ENCODE peak calls at places on chromosomes 5 and 9, in five cellular contexts. H is heart left ventricle, O is heart right ventricle, N is lower lobe of right lung, Z is ovary. A is an unnamed sample.

GRCh38 chr9:98886691-98887229 is 56.9 kb upstream of the COL15A1 start:
- DNase-seq in H (no peak), O (no peak), N (no peak), Z (no peak), A (peak; percentile 79)

GRCh38 chr5:75235711-75236110 is 967 bp downstream of the ANKRD31 start:
- DNase-seq in H (no peak), O (no peak), N (no peak), Z (no peak), A (no peak)

GRCh38 chr5:54249210-54250028 is 61.0 kb downstream of the ARL15 start:
- DNase-seq in H (no peak), O (peak; percentile 24), N (peak; percentile 52), Z (no peak), A (peak; percentile 65)

GRCh38 chr9:3271581-3271980 is 254.2 kb downstream of the RFX3 start:
- DNase-seq in H (no peak), O (no peak), N (no peak), Z (no peak), A (no peak)

GRCh38 chr9:93128011-93128714 is 5.9 kb downstream of the NINJ1 start:
- DNase-seq in H (peak; percentile 37), O (no peak), N (peak; percentile 39), Z (peak; percentile 11), A (peak; percentile 16)

GRCh38 chr5:149797897-149798296 is 67.8 kb downstream of the PPARGC1B start:
- DNase-seq in H (no peak), O (no peak), N (no peak), Z (no peak), A (no peak)

GRCh38 chr9:14071484-14071883 is 242.5 kb downstream of the NFIB start:
- DNase-seq in H (no peak), O (no peak), N (no peak), Z (no peak), A (no peak)

GRCh38 chr5:135944967-135945560 is 9.7 kb downstream of the LECT2 start:
- DNase-seq in H (no peak), O (no peak), N (no peak), Z (no peak), A (peak; percentile 50)

GRCh38 chr5:156927545-156927944 is 35.5 kb downstream of the TIMD4 start:
- DNase-seq in H (no peak), O (no peak), N (no peak), Z (no peak), A (no peak)
- H3K4me1 ChIP-seq in H (no peaks in the 10 kb centered on the region), O (no peaks in the 10 kb centered on the region), N (no peaks in the 10 kb centered on the region), Z (no peaks in the 10 kb centered on the region), A (no peaks in the 10 kb centered on the region)

GRCh38 chr5:98997000-98997399 is 68.2 kb upstream of the CHD1 start:
- DNase-seq in H (no peak), O (no peak), N (no peak), Z (no peak), A (no peak)

GRCh38 chr5:99000221-99000620 is 71.4 kb upstream of the CHD1 start:
- DNase-seq in H (no peak), O (no peak), N (no peak), Z (no peak), A (no peak)

GRCh38 chr5:99000878-99001277 is 72.1 kb upstream of the CHD1 start:
- DNase-seq in H (no peak), O (no peak), N (no peak), Z (no peak), A (no peak)

GRCh38 chr5:98994636-98995035 is 65.8 kb upstream of the CHD1 start:
- DNase-seq in H (no peak), O (no peak), N (no peak), Z (no peak), A (no peak)

GRCh38 chr5:98999631-99000030 is 70.8 kb upstream of the CHD1 start:
- DNase-seq in H (no peak), O (no peak), N (no peak), Z (no peak), A (no peak)
- H3K27ac ChIP-seq in H (no peak overlapping the region), O (no peak overlapping the region), N (no peak overlapping the region), Z (no peak overlapping the region), A (no peak overlapping the region)

GRCh38 chr9:110030632-110031031 is 177.3 kb downstream of the C9orf152 start:
- DNase-seq in H (no peak), O (no peak), N (no peak), Z (no peak), A (no peak)

GRCh38 chr9:110029422-110029814 is 178.5 kb downstream of the C9orf152 start:
- DNase-seq in H (no peak), O (no peak), N (no peak), Z (no peak), A (peak; percentile 82)

GRCh38 chr9:110028281-110029075 is 179.5 kb downstream of the C9orf152 start:
- DNase-seq in H (no peak), O (no peak), N (no peak), Z (no peak), A (no peak)

GRCh38 chr9:110031511-110032173 is 176.3 kb downstream of the C9orf152 start:
- DNase-seq in H (no peak), O (no peak), N (no peak), Z (no peak), A (no peak)

DNA sequence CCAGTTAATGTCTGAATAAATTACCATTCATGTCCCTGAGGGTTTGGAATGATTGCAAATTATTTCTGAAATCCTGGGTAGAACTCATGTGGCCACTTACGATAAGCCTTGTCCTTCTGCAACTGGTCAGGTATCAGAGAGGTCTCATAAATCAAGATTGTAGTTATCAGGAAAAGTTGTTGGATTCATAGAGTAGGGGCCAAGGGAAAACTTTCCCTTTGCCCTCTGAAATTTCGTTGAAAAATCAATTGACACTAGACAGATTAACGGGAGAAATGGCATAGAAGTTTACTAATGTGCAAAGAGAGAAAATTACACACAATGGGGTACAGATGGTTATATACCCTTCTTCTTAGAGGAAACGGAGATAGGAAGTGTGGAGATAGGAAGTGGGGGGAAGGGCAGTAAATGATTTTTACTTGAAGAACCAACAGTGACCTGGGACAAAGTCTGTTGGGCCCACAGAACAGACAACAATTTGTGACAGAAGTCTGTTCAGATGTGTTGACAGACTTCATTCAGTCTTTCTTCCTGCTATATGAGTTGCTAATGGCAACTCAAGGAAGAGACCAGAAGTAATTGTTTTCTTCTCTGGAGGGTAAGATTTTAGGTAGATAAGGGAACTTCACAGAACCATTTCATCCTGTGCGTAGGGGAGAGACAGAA is 178.0 kb downstream of the C9orf152 start:
- DNase-seq in H (no peak), O (no peak), N (no peak), Z (no peak), A (no peak)
- H3K4me1 ChIP-seq in H (peaks cover 41% of the 10 kb centered on the region), O (peaks cover 35% of the 10 kb centered on the region), N (peaks cover 19% of the 10 kb centered on the region), Z (no peaks in the 10 kb centered on the region), A (peaks cover 13% of the 10 kb centered on the region)

GRCh38 chr5:317086-317811 is 4.3 kb upstream of the AHRR start:
- DNase-seq in H (no peak), O (peak; percentile 37), N (no peak), Z (no peak), A (peak; percentile 62)
- H3K27ac ChIP-seq in H (no peak overlapping the region), O (no peak overlapping the region), N (no peak overlapping the region), Z (no peak overlapping the region), A (no peak overlapping the region)

GRCh38 chr5:140567871-140568270 is 3.2 kb downstream of the SLC35A4 start:
- DNase-seq in H (no peak), O (no peak), N (no peak), Z (no peak), A (no peak)
- H3K4me1 ChIP-seq in H (peaks cover 75% of the 10 kb centered on the region), O (peaks cover 41% of the 10 kb centered on the region), N (peaks cover 68% of the 10 kb centered on the region), Z (peaks cover 15% of the 10 kb centered on the region), A (peaks cover 16% of the 10 kb centered on the region)

GRCh38 chr5:51889703-51890102 is 506.5 kb downstream of the ISL1 start:
- DNase-seq in H (no peak), O (no peak), N (no peak), Z (no peak), A (no peak)
- H3K27ac ChIP-seq in H (no peak overlapping the region), O (no peak overlapping the region), N (no peak overlapping the region), Z (no peak overlapping the region), A (no peak overlapping the region)

DNA sequence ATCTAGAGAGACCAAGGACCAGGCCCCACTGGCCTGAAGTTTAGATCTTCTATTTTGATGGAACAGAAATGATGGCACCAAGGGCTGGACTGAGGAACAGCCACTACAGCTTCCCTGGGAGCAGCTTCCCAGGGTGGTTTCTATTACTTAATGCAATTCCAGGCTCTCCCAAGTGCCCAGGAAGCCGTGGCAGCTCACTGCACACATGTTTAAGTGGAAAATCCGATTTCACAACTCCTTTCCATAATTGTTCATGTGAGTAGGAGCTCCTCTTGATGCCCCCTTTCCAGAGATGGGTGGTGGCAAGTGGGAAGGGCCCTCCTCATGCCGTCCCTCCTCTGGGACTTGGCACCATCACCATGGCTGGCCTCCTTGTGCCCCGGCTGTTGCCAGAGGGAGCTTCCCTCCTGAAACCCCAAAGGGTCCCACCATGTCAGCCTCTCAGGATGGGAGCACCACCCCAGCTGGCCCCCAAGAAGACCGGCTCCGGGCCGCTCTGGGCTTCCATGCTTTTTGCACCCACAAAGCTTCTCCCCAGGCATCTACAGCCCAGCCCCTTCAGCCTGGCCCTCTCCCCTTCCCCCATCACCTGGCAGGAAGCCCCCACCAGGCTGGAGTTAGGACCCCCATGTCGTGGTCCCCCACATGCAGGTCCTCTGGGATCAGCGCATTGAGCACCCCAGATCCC is 9.1 kb upstream of the UBAC1 start:
- DNase-seq in H (no peak), O (no peak), N (no peak), Z (no peak), A (no peak)
- H3K4me1 ChIP-seq in H (peaks cover 25% of the 10 kb centered on the region), O (peaks cover 28% of the 10 kb centered on the region), N (peaks cover 35% of the 10 kb centered on the region), Z (no peaks in the 10 kb centered on the region), A (peaks cover 31% of the 10 kb centered on the region)

GRCh38 chr5:91240175-91240574 is 142.9 kb downstream of the ARRDC3 start:
- DNase-seq in H (no peak), O (no peak), N (no peak), Z (no peak), A (no peak)
- H3K27ac ChIP-seq in H (no peak overlapping the region), O (no peak overlapping the region), N (no peak overlapping the region), Z (no peak overlapping the region), A (no peak overlapping the region)

GRCh38 chr9:109417585-109418544 is 80.2 kb downstream of the PTPN3 start:
- DNase-seq in H (no peak), O (no peak), N (no peak), Z (no peak), A (no peak)
- H3K4me1 ChIP-seq in H (peaks cover 65% of the 10 kb centered on the region), O (no peaks in the 10 kb centered on the region), N (no peaks in the 10 kb centered on the region), Z (no peaks in the 10 kb centered on the region), A (peaks cover 26% of the 10 kb centered on the region)

GRCh38 chr9:134533850-134534585 is 107.6 kb upstream of the COL5A1 start:
- DNase-seq in H (peak; percentile 27), O (no peak), N (no peak), Z (no peak), A (no peak)
- H3K27ac ChIP-seq in H (no peak overlapping the region), O (no peak overlapping the region), N (no peak overlapping the region), Z (no peak overlapping the region), A (no peak overlapping the region)

A was measured in adrenal gland.